ENCODE peak calls at places on chromosome 5, in eight cellular contexts. B, C, N, T, A, Y, R and O are unnamed samples.

GRCh38 chr5:173204185-173204979 is 30.6 kb downstream of the NKX2-5 start:
- DNase-seq in B (peak; percentile 10), C (peak; percentile 40), N (peak; percentile 5), T (peak; percentile 25), A (no peak), Y (no peak), R (no peak), O (no peak)

GRCh38 chr5:5321137-5321536 is 101.3 kb upstream of the ICE1 start:
- DNase-seq in B (no peak), C (no peak), N (no peak), T (no peak), A (no peak), Y (no peak), R (no peak), O (no peak)

GRCh38 chr5:72552041-72552557 is 44.9 kb upstream of the ZNF366 start:
- DNase-seq in B (peak; percentile 48), C (peak; percentile 91), N (no peak), T (peak; percentile 80), A (no peak), Y (no peak), R (no peak), O (no peak)

GRCh38 chr5:54291498-54291897 is 18.9 kb downstream of the ARL15 start:
- DNase-seq in B (no peak), C (no peak), N (no peak), T (no peak), A (no peak), Y (no peak), R (no peak), O (no peak)

GRCh38 chr5:175707751-175708375 is 50.0 kb downstream of the HRH2 start:
- DNase-seq in B (no peak), C (no peak), N (no peak), T (no peak), A (peak; percentile 48), Y (no peak), R (peak; percentile 14), O (no peak)

GRCh38 chr5:176466245-176466871 is 18.2 kb downstream of the FAF2 start:
- DNase-seq in B (peak; percentile 12), C (peak; percentile 87), N (no peak), T (peak; percentile 47), A (no peak), Y (no peak), R (no peak), O (no peak)

GRCh38 chr5:58898538-58898937 is 315.7 kb downstream of the RAB3C start:
- DNase-seq in B (no peak), C (no peak), N (no peak), T (no peak), A (no peak), Y (no peak), R (no peak), O (no peak)

GRCh38 chr5:1004598-1005361 is 3.8 kb upstream of the NKD2 start:
- DNase-seq in B (no peak), C (peak; percentile 40), N (peak; percentile 36), T (no peak), A (peak; percentile 87), Y (peak; percentile 22), R (peak; percentile 93), O (peak; percentile 35)

GRCh38 chr5:30539004-30539634 is 654.4 kb upstream of the CDH6 start:
- DNase-seq in B (peak; percentile 22), C (no peak), N (no peak), T (no peak), A (peak; percentile 56), Y (no peak), R (no peak), O (no peak)